ENCODE peak calls at places on chromosome 15, in five cellular contexts. One of them, this sample, is unnamed.
A peak's percentile ranks its signal among the peaks of the same experiment; 100 is the strongest.

GRCh38 chr15:100190675-100191074 is 151.1 kb downstream of the ADAMTS17 start:
- DNase-seq in coronary artery: peak; percentile 38
- DNase-seq in skeletal muscle cell: no peak
- DNase-seq in NT2/D1: no peak
- DNase-seq in kidney epithelial cell: no peak
- DNase-seq in this sample: no peak

GRCh38 chr15:66588537-66588936 is 22.7 kb upstream of the LCTL start:
- DNase-seq in kidney epithelial cell: no peak
- DNase-seq in coronary artery: no peak
- DNase-seq in NT2/D1: no peak
- DNase-seq in skeletal muscle cell: no peak
- DNase-seq in this sample: no peak

GRCh38 chr15:94747510-94747909 is 516.1 kb downstream of the MCTP2 start:
- DNase-seq in skeletal muscle cell: no peak
- DNase-seq in coronary artery: no peak
- DNase-seq in NT2/D1: no peak
- DNase-seq in kidney epithelial cell: no peak
- DNase-seq in this sample: no peak

GRCh38 chr15:68031406-68031805 is 22.7 kb upstream of the PIAS1 start:
- DNase-seq in kidney epithelial cell: no peak
- DNase-seq in NT2/D1: no peak
- DNase-seq in coronary artery: no peak
- DNase-seq in skeletal muscle cell: no peak
- DNase-seq in this sample: no peak

GRCh38 chr15:76678766-76679165 is 226.4 kb downstream of the SCAPER start:
- DNase-seq in kidney epithelial cell: peak; percentile 19
- DNase-seq in coronary artery: no peak
- DNase-seq in NT2/D1: no peak
- DNase-seq in skeletal muscle cell: peak; percentile 25
- DNase-seq in this sample: peak; percentile 69

GRCh38 chr15:68546318-68546717 is 32.5 kb upstream of the CORO2B start:
- DNase-seq in coronary artery: no peak
- DNase-seq in skeletal muscle cell: no peak
- DNase-seq in NT2/D1: no peak
- DNase-seq in kidney epithelial cell: no peak
- DNase-seq in this sample: no peak

GRCh38 chr15:78618064-78618463 is 2.7 kb downstream of the CHRNA3 start:
- DNase-seq in NT2/D1: no peak
- DNase-seq in skeletal muscle cell: no peak
- DNase-seq in kidney epithelial cell: no peak
- DNase-seq in coronary artery: no peak
- DNase-seq in this sample: no peak

GRCh38 chr15:68599560-68600071 is 20.8 kb downstream of the CORO2B start:
- DNase-seq in coronary artery: no peak
- DNase-seq in kidney epithelial cell: no peak
- DNase-seq in skeletal muscle cell: no peak
- DNase-seq in NT2/D1: peak; percentile 88
- DNase-seq in this sample: no peak

GRCh38 chr15:82790321-82790720 is 15.5 kb downstream of the FSD2 start:
- DNase-seq in kidney epithelial cell: no peak
- DNase-seq in coronary artery: no peak
- DNase-seq in NT2/D1: no peak
- DNase-seq in skeletal muscle cell: no peak
- DNase-seq in this sample: no peak

GRCh38 chr15:28086175-28086703 is 12.9 kb downstream of the OCA2 start:
- DNase-seq in NT2/D1: no peak
- DNase-seq in skeletal muscle cell: no peak
- DNase-seq in kidney epithelial cell: no peak
- DNase-seq in coronary artery: no peak
- DNase-seq in this sample: no peak

GRCh38 chr15:73704869-73705645 is 20.9 kb downstream of the CD276 start:
- DNase-seq in kidney epithelial cell: no peak
- DNase-seq in skeletal muscle cell: no peak
- DNase-seq in NT2/D1: peak; percentile 60
- DNase-seq in coronary artery: no peak
- DNase-seq in this sample: no peak

GRCh38 chr15:74300057-74300620 is 64.0 kb downstream of the CCDC33 start:
- DNase-seq in skeletal muscle cell: no peak
- DNase-seq in kidney epithelial cell: no peak
- DNase-seq in NT2/D1: no peak
- DNase-seq in coronary artery: no peak
- DNase-seq in this sample: no peak

GRCh38 chr15:71011503-71012155 is 103.6 kb upstream of the THSD4 start:
- DNase-seq in NT2/D1: peak; percentile 9
- DNase-seq in skeletal muscle cell: peak; percentile 14
- DNase-seq in coronary artery: no peak
- DNase-seq in kidney epithelial cell: peak; percentile 31
- DNase-seq in this sample: no peak

GRCh38 chr15:62932436-62932835 is 110.1 kb upstream of the TPM1 start:
- DNase-seq in kidney epithelial cell: no peak
- DNase-seq in coronary artery: no peak
- DNase-seq in NT2/D1: no peak
- DNase-seq in skeletal muscle cell: no peak
- DNase-seq in this sample: no peak

GRCh38 chr15:88036154-88036839 is 220.2 kb downstream of the NTRK3 start:
- DNase-seq in NT2/D1: peak; percentile 35
- DNase-seq in coronary artery: no peak
- DNase-seq in kidney epithelial cell: no peak
- DNase-seq in skeletal muscle cell: no peak
- DNase-seq in this sample: no peak

GRCh38 chr15:66483131-66483566 is 14.4 kb downstream of the SNAPC5 start:
- DNase-seq in NT2/D1: no peak
- DNase-seq in skeletal muscle cell: peak; percentile 36
- DNase-seq in coronary artery: no peak
- DNase-seq in kidney epithelial cell: peak; percentile 70
- DNase-seq in this sample: peak; percentile 64

GRCh38 chr15:74960995-74961588 is 4.5 kb upstream of the RPP25 start:
- DNase-seq in coronary artery: no peak
- DNase-seq in kidney epithelial cell: no peak
- DNase-seq in skeletal muscle cell: no peak
- DNase-seq in NT2/D1: no peak
- DNase-seq in this sample: no peak

GRCh38 chr15:55518641-55519040 is 10.6 kb upstream of the DNAAF4 start:
- DNase-seq in kidney epithelial cell: no peak
- DNase-seq in coronary artery: no peak
- DNase-seq in NT2/D1: no peak
- DNase-seq in skeletal muscle cell: no peak
- DNase-seq in this sample: no peak

GRCh38 chr15:65211157-65211982 is at the start of gene CILP:
- DNase-seq in skeletal muscle cell: peak; percentile 46
- DNase-seq in coronary artery: no peak
- DNase-seq in NT2/D1: no peak
- DNase-seq in kidney epithelial cell: no peak
- DNase-seq in this sample: no peak

GRCh38 chr15:78257681-78258080 is 6.7 kb upstream of the DNAJA4 start:
- DNase-seq in kidney epithelial cell: no peak
- DNase-seq in skeletal muscle cell: no peak
- DNase-seq in coronary artery: no peak
- DNase-seq in NT2/D1: no peak
- DNase-seq in this sample: no peak

GRCh38 chr15:64902863-64903262 is 8.8 kb upstream of the ANKDD1A start:
- DNase-seq in NT2/D1: no peak
- DNase-seq in coronary artery: no peak
- DNase-seq in kidney epithelial cell: no peak
- DNase-seq in skeletal muscle cell: no peak
- DNase-seq in this sample: no peak

GRCh38 chr15:63238796-63239195 is 38.6 kb upstream of the APH1B start:
- DNase-seq in skeletal muscle cell: peak; percentile 85
- DNase-seq in NT2/D1: no peak
- DNase-seq in coronary artery: no peak
- DNase-seq in kidney epithelial cell: no peak
- DNase-seq in this sample: no peak

GRCh38 chr15:60408438-60409105 is 10.8 kb upstream of the ANXA2 start:
- DNase-seq in kidney epithelial cell: no peak
- DNase-seq in NT2/D1: no peak
- DNase-seq in coronary artery: no peak
- DNase-seq in skeletal muscle cell: peak; percentile 50
- DNase-seq in this sample: no peak

GRCh38 chr15:37095197-37095992 is 5.0 kb downstream of the MEIS2 start:
- DNase-seq in NT2/D1: no peak
- DNase-seq in coronary artery: no peak
- DNase-seq in skeletal muscle cell: no peak
- DNase-seq in kidney epithelial cell: no peak
- DNase-seq in this sample: no peak

GRCh38 chr15:59515190-59515589 is 77.2 kb downstream of the FAM81A start:
- DNase-seq in NT2/D1: no peak
- DNase-seq in kidney epithelial cell: no peak
- DNase-seq in skeletal muscle cell: no peak
- DNase-seq in coronary artery: no peak
- DNase-seq in this sample: no peak

GRCh38 chr15:73305331-73306211 is 63.2 kb downstream of the HCN4 start:
- DNase-seq in kidney epithelial cell: peak; percentile 23
- DNase-seq in NT2/D1: peak; percentile 71
- DNase-seq in coronary artery: no peak
- DNase-seq in skeletal muscle cell: peak; percentile 33
- DNase-seq in this sample: peak; percentile 20

GRCh38 chr15:25690673-25691543 is 172.2 kb downstream of the ATP10A start:
- DNase-seq in kidney epithelial cell: peak; percentile 72
- DNase-seq in NT2/D1: no peak
- DNase-seq in skeletal muscle cell: peak; percentile 53
- DNase-seq in coronary artery: no peak
- DNase-seq in this sample: no peak

GRCh38 chr15:76866716-76867321 is 38.3 kb downstream of the SCAPER start:
- DNase-seq in coronary artery: no peak
- DNase-seq in kidney epithelial cell: no peak
- DNase-seq in skeletal muscle cell: peak; percentile 7
- DNase-seq in NT2/D1: peak; percentile 20
- DNase-seq in this sample: no peak

GRCh38 chr15:63668601-63669000 is 71.4 kb downstream of the FBXL22 start:
- DNase-seq in coronary artery: no peak
- DNase-seq in kidney epithelial cell: no peak
- DNase-seq in NT2/D1: no peak
- DNase-seq in skeletal muscle cell: no peak
- DNase-seq in this sample: no peak

GRCh38 chr15:81331600-81331999 is 7.7 kb upstream of the STARD5 start:
- DNase-seq in NT2/D1: no peak
- DNase-seq in skeletal muscle cell: no peak
- DNase-seq in kidney epithelial cell: no peak
- DNase-seq in coronary artery: peak; percentile 36
- DNase-seq in this sample: no peak

GRCh38 chr15:75159244-75159643 is 42.4 kb upstream of the C15orf39 start:
- DNase-seq in coronary artery: no peak
- DNase-seq in NT2/D1: no peak
- DNase-seq in skeletal muscle cell: no peak
- DNase-seq in kidney epithelial cell: no peak
- DNase-seq in this sample: no peak

GRCh38 chr15:25060996-25061620 is 106.3 kb downstream of the SNRPN start:
- DNase-seq in skeletal muscle cell: no peak
- DNase-seq in kidney epithelial cell: no peak
- DNase-seq in coronary artery: peak; percentile 16
- DNase-seq in NT2/D1: no peak
- DNase-seq in this sample: no peak

GRCh38 chr15:62413786-62414185 is 248.7 kb upstream of the C2CD4B start:
- DNase-seq in kidney epithelial cell: no peak
- DNase-seq in NT2/D1: no peak
- DNase-seq in coronary artery: no peak
- DNase-seq in skeletal muscle cell: no peak
- DNase-seq in this sample: no peak

GRCh38 chr15:52164631-52165265 is 26.4 kb downstream of the GNB5 start:
- DNase-seq in NT2/D1: no peak
- DNase-seq in coronary artery: no peak
- DNase-seq in skeletal muscle cell: no peak
- DNase-seq in kidney epithelial cell: no peak
- DNase-seq in this sample: no peak

DNA sequence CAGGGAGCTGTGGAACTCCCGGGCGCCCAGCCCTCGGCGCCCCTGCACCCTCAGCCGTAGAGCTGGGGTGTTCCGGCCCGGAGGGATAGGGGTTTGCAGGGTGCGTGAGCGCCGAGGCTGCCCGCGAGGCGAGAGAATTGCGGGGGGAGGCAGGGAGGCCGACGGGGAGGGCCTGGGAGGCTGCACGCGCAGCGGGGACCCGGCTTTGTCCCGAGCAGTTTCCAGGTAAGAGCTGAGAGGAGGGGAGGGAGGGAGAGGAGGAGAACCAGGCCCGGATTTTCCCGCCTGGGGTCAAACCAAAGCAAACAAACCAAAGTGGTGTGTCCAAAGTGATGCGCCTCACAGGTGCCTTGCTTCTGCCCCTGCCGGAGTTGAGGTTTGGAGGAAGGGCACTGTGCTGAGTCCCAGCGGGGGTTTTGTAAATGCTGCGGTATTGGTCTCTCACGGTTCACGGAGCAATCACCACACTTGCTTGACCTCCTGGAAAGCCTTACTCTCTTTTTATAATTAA is 146.4 kb downstream of the TJP1 start:
- DNase-seq in skeletal muscle cell: no peak
- DNase-seq in kidney epithelial cell: no peak
- DNase-seq in coronary artery: no peak
- DNase-seq in NT2/D1: no peak
- DNase-seq in this sample: no peak
- H3K4me3 ChIP-seq in skeletal muscle cell: peak overlapping the region; percentile 57
- H3K4me3 ChIP-seq in kidney epithelial cell: peak overlapping the region; percentile 55
- H3K4me3 ChIP-seq in coronary artery: no peak overlapping the region
- H3K4me3 ChIP-seq in NT2/D1: peak overlapping the region; percentile 61
- H3K4me3 ChIP-seq in this sample: peak overlapping the region; percentile 72

DNA sequence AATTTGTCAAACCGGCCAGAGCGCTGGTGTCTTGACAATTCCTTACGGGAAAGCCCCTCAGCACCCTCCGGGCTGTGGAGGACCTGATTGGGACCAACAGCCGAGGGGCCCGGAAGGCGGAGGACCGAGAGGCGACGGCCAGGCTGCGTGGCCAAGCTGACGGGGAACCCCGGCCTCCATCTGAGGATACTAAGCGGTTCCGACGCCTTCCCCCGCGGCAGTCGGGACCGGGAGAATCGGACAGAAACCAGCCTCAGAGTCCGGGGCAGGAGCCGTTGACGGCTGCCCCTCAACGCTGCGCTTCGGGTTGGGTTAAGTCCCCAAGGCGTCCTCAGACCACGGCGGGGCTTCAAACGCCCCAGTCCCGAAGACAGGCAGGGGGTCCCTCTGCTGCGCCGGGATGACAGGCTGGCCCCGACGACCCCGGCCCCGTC is 483 bp downstream of the ALDH1A2 start:
- DNase-seq in NT2/D1: no peak
- DNase-seq in coronary artery: no peak
- DNase-seq in skeletal muscle cell: no peak
- DNase-seq in kidney epithelial cell: no peak
- DNase-seq in this sample: no peak
- H3K4me3 ChIP-seq in NT2/D1: peak overlapping the region; percentile 64
- H3K4me3 ChIP-seq in coronary artery: peak overlapping the region; percentile 80
- H3K4me3 ChIP-seq in skeletal muscle cell: no peak overlapping the region
- H3K4me3 ChIP-seq in kidney epithelial cell: peak overlapping the region; percentile 45
- H3K4me3 ChIP-seq in this sample: peak overlapping the region; percentile 56

GRCh38 chr15:49558924-49559323 is 61.7 kb downstream of the FAM227B start:
- DNase-seq in skeletal muscle cell: no peak
- DNase-seq in NT2/D1: no peak
- DNase-seq in coronary artery: no peak
- DNase-seq in kidney epithelial cell: no peak
- DNase-seq in this sample: no peak

GRCh38 chr15:49560045-49560444 is 60.6 kb downstream of the FAM227B start:
- DNase-seq in kidney epithelial cell: no peak
- DNase-seq in skeletal muscle cell: no peak
- DNase-seq in coronary artery: no peak
- DNase-seq in NT2/D1: no peak
- DNase-seq in this sample: no peak

GRCh38 chr15:49556437-49556836 is 64.2 kb downstream of the FAM227B start:
- DNase-seq in kidney epithelial cell: no peak
- DNase-seq in skeletal muscle cell: no peak
- DNase-seq in NT2/D1: no peak
- DNase-seq in coronary artery: no peak
- DNase-seq in this sample: no peak
- H3K4me3 ChIP-seq in kidney epithelial cell: no peak overlapping the region
- H3K4me3 ChIP-seq in skeletal muscle cell: no peak overlapping the region
- H3K4me3 ChIP-seq in NT2/D1: no peak overlapping the region
- H3K4me3 ChIP-seq in coronary artery: no peak overlapping the region
- H3K4me3 ChIP-seq in this sample: no peak overlapping the region

GRCh38 chr15:38996111-38996541 is 431.5 kb upstream of the RASGRP1 start:
- DNase-seq in skeletal muscle cell: peak; percentile 86
- DNase-seq in coronary artery: no peak
- DNase-seq in kidney epithelial cell: peak; percentile 57
- DNase-seq in NT2/D1: no peak
- DNase-seq in this sample: peak; percentile 94
- H3K4me3 ChIP-seq in skeletal muscle cell: no peak overlapping the region
- H3K4me3 ChIP-seq in coronary artery: no peak overlapping the region
- H3K4me3 ChIP-seq in kidney epithelial cell: no peak overlapping the region
- H3K4me3 ChIP-seq in NT2/D1: no peak overlapping the region
- H3K4me3 ChIP-seq in this sample: no peak overlapping the region

This sample was measured in epithelial cell of proximal tubule.